ENCODE peak calls at places on chromosome 18, in four cellular contexts. O, V, P and Q are unnamed samples.

GRCh38 chr18:76565238-76566173 is 70.5 kb upstream of the ZNF516 start:
- DNase-seq in P (no peak), V (peak; percentile 34), O (peak; percentile 77), Q (peak; percentile 67)

GRCh38 chr18:48996901-48997463 is 46.2 kb upstream of the SMAD7 start:
- DNase-seq in P (no peak), V (no peak), O (no peak), Q (no peak)

GRCh38 chr18:70221911-70222278 is 16.4 kb upstream of the RTTN start:
- DNase-seq in V (no peak), O (no peak), P (no peak), Q (no peak)

GRCh38 chr18:58196881-58197872 is 153.2 kb downstream of the NEDD4L start:
- DNase-seq in P (no peak), V (no peak), O (no peak), Q (peak; percentile 81)

GRCh38 chr18:456361-456821 is 44.1 kb downstream of the COLEC12 start:
- DNase-seq in O (peak; percentile 77), V (no peak), P (no peak), Q (no peak)

GRCh38 chr18:61285777-61286176 is 47.5 kb upstream of the CDH20 start:
- DNase-seq in O (no peak), V (no peak), P (no peak), Q (no peak)

GRCh38 chr18:31070206-31070605 is 27.7 kb upstream of the DSC3 start:
- DNase-seq in O (no peak), P (no peak), V (no peak), Q (no peak)

GRCh38 chr18:45896991-45897390 is 70.1 kb downstream of the EPG5 start:
- DNase-seq in O (no peak), P (peak; percentile 72), V (no peak), Q (no peak)

GRCh38 chr18:48781990-48782368 is 168.8 kb downstream of the SMAD7 start:
- DNase-seq in O (no peak), V (no peak), P (peak; percentile 86), Q (no peak)

GRCh38 chr18:77191241-77191751 is 58.4 kb upstream of the GALR1 start:
- DNase-seq in O (no peak), V (no peak), P (no peak), Q (peak; percentile 66)

GRCh38 chr18:74040459-74041332 is 106.9 kb downstream of the FBXO15 start:
- DNase-seq in O (no peak), P (peak; percentile 76), V (no peak), Q (peak; percentile 49)

GRCh38 chr18:44514106-44514505 is 166.6 kb upstream of the SETBP1 start:
- DNase-seq in O (no peak), V (no peak), P (no peak), Q (no peak)

GRCh38 chr18:48036641-48037421 is 106.4 kb upstream of the SMAD2 start:
- DNase-seq in V (no peak), O (peak; percentile 12), P (no peak), Q (no peak)

GRCh38 chr18:6994053-6994452 is 123.5 kb downstream of the LAMA1 start:
- DNase-seq in V (no peak), P (no peak), O (no peak), Q (no peak)
- H3K27ac ChIP-seq in V (no peak overlapping the region), P (no peak overlapping the region), O (peak overlapping the region; percentile 69), Q (no peak overlapping the region)

GRCh38 chr18:14916851-14917250 is 168.9 kb downstream of the ANKRD30B start:
- DNase-seq in V (no peak), O (no peak), P (no peak), Q (no peak)
- H3K9me3 ChIP-seq in V (no peaks in the 10 kb centered on the region), O (no peaks in the 10 kb centered on the region), P (no peaks in the 10 kb centered on the region), Q (no peaks in the 10 kb centered on the region)

GRCh38 chr18:9596257-9596656 is 18.1 kb downstream of the PPP4R1 start:
- DNase-seq in V (no peak), P (no peak), O (no peak), Q (no peak)
- H3K27ac ChIP-seq in V (no peak overlapping the region), P (no peak overlapping the region), O (no peak overlapping the region), Q (no peak overlapping the region)

GRCh38 chr18:4789506-4789905 is 334.4 kb upstream of the DLGAP1 start:
- DNase-seq in O (no peak), P (no peak), V (no peak), Q (no peak)
- H3K9me3 ChIP-seq in O (no peaks in the 10 kb centered on the region), P (no peaks in the 10 kb centered on the region), V (peaks cover 5% of the 10 kb centered on the region), Q (no peaks in the 10 kb centered on the region)

GRCh38 chr18:24033644-24034412 is 19.3 kb downstream of the TTC39C start:
- DNase-seq in V (no peak), O (no peak), P (no peak), Q (peak; percentile 4)

GRCh38 chr18:24027156-24027555 is 12.6 kb downstream of the TTC39C start:
- DNase-seq in V (no peak), P (no peak), O (peak; percentile 82), Q (no peak)

GRCh38 chr18:24026457-24026856 is 11.9 kb downstream of the TTC39C start:
- DNase-seq in V (no peak), O (no peak), P (no peak), Q (no peak)

GRCh38 chr18:24031916-24032315 is 17.4 kb downstream of the TTC39C start:
- DNase-seq in O (no peak), P (no peak), V (no peak), Q (no peak)

GRCh38 chr18:24031318-24031717 is 16.8 kb downstream of the TTC39C start:
- DNase-seq in O (no peak), P (no peak), V (no peak), Q (no peak)
- H3K27ac ChIP-seq in O (no peak overlapping the region), P (no peak overlapping the region), V (no peak overlapping the region), Q (no peak overlapping the region)

DNA sequence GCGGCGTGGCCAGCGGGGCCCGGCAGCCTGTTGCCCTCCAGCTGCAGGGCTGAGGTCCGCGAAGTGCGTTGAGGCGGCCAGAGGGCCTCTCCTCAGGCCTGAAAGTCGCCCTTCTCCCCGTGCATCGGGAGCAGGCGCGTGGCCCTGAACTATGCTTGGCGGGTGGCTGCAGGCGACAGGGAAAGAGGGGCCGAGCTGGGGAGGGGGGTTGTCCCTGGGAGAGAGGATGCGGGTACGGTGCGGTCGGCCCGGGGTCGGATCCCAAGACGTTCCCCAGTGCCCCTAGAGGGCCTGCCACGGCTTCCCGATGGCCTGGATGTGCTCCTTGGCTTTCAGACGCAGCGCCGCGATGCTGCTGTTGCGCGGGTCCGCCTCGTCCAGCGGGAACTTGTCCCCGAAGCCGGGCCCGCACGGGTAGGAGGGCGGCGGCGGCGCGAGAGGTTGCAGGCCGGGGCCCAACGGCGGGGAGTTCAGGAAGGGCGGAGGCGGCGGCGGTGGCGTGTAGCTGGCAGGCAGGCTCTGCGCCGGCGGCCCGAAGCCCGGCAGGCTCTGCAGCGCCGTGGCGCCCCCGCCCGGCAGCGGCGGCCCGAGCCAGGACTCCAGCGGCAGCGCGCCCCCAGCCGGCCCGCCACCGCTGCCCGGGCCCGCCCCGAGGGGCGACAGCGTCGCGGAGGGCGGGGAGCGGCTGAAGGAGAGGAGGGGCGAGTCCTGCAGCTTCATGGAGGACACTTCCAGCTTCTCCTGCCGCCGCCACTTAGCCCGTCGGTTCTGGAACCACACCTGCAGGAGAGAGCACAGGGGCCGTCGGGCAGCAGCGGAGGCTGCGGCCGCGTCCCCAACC is 4.3 kb downstream of the RAX start:
- DNase-seq in P (no peak), O (no peak), V (no peak), Q (no peak)
- H3K9me3 ChIP-seq in P (no peaks in the 10 kb centered on the region), O (no peaks in the 10 kb centered on the region), V (no peaks in the 10 kb centered on the region), Q (no peaks in the 10 kb centered on the region)

GRCh38 chr18:13291745-13292447 is 73.3 kb downstream of the LDLRAD4 start:
- DNase-seq in P (no peak), O (no peak), V (no peak), Q (no peak)

GRCh38 chr18:13292736-13293135 is 74.2 kb downstream of the LDLRAD4 start:
- DNase-seq in O (no peak), V (no peak), P (no peak), Q (no peak)

GRCh38 chr18:13290856-13291271 is 72.3 kb downstream of the LDLRAD4 start:
- DNase-seq in V (no peak), O (no peak), P (no peak), Q (no peak)

GRCh38 chr18:13289501-13290205 is 71.1 kb downstream of the LDLRAD4 start:
- DNase-seq in P (no peak), V (no peak), O (peak; percentile 50), Q (no peak)

DNA sequence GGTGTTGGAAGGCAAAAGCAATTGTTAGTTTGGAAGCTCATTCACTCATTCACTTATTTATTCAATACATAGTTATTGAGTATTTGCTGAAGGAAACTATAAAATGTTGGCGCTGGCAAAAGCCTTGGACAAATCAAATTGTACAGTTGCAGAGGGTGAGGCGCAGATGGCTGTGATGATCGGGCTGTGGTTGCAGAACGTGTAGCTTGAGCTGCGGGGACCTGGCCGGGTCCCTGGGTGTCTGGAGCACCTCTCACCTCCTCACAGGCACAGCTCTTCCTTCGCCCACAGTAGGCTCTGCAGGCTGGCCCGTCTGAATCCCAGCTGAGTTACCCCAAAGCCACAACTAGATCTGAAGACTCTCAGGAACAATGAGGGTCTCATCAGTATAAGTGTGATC is 72.7 kb downstream of the LDLRAD4 start:
- DNase-seq in O (no peak), P (no peak), V (no peak), Q (no peak)
- H3K27ac ChIP-seq in O (no peak overlapping the region), P (no peak overlapping the region), V (no peak overlapping the region), Q (no peak overlapping the region)

DNA sequence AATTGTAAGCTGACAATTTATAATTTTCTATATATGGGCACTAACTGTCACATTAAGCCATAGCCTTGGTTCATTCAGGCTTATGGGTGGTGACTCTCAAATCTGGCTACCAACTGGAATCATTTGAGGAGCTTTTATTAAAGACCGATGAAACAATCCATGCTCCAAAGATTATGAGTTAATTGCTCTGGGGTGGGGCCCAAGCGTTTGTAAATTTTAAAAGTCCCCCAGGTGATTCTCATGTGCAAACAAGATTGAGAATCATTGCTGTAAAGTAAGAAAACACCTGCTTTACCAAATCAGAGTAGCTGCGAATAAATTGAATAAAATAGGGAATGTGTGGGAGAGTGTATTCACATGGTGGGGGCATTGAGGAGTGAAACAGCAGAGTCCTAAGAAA is 76.1 kb upstream of the RAB27B start:
- DNase-seq in O (no peak), P (no peak), V (no peak), Q (no peak)
- H3K9me3 ChIP-seq in O (no peaks in the 10 kb centered on the region), P (no peaks in the 10 kb centered on the region), V (no peaks in the 10 kb centered on the region), Q (no peaks in the 10 kb centered on the region)

DNA sequence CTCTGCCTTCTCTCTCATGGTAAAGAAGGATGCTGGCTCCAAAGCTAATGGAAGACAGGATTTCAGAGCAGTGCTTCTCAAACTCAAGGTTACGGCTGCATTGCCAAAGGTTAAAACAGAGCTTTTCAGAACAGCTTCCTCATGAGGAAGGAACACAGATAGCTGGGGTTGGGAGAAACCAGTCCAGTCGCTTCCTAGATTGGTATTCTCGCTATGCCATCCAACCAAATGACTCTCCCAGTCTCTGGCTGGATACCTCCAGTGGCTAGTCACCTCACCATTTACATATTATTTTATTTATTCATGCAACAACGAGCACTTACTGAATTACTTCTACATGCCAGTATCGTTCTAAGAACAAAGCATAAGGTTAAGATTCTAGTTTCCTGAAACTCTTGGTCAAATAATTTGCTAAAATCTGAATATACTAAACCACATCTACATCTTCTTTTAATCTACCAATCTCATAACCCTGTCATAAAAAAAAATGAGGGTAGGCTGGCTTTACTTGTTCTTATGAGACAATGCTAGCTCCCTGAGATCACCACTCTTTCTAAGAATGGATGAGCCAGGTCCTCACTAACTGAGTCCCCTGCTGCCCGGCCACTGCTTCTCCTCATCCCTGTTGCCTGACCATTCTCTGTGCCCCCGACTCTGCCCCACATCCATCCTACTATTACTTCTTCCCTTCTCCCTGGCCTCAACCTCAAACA is 20.4 kb downstream of the KDSR start:
- DNase-seq in V (no peak), O (no peak), P (no peak), Q (no peak)
- H3K27ac ChIP-seq in V (peak overlapping the region; percentile 0), O (peak overlapping the region; percentile 6), P (no peak overlapping the region), Q (no peak overlapping the region)